ENCODE peak calls at places on chromosomes 1 and 21, in six cellular contexts. E, W, Z, K, X and I are unnamed samples.

GRCh38 chr1:209704584-209704983 is at the start of gene HSD11B1:
- DNase-seq in E (no peak), W (peak; percentile 88), Z (peak; percentile 95), K (no peak), X (no peak), I (peak; percentile 39)

GRCh38 chr1:214377886-214378285 is 96.9 kb downstream of the SMYD2 start:
- DNase-seq in E (no peak), W (no peak), Z (no peak), K (no peak), X (peak; percentile 42), I (no peak)

GRCh38 chr1:198794498-198794897 is 155.7 kb downstream of the PTPRC start:
- DNase-seq in E (no peak), W (no peak), Z (no peak), K (no peak), X (no peak), I (no peak)

GRCh38 chr1:85756864-85757263 is 48.6 kb upstream of the ZNHIT6 start:
- DNase-seq in E (no peak), W (no peak), Z (no peak), K (no peak), X (no peak), I (no peak)

GRCh38 chr1:151327903-151328674 is 873 bp upstream of the PI4KB start:
- DNase-seq in E (no peak), W (no peak), Z (no peak), K (no peak), X (no peak), I (no peak)

GRCh38 chr1:209387271-209387968 is 196.1 kb upstream of the CAMK1G start:
- DNase-seq in E (no peak), W (no peak), Z (no peak), K (no peak), X (peak; percentile 63), I (no peak)

GRCh38 chr1:36612121-36612520 is 129.4 kb upstream of the CSF3R start:
- DNase-seq in E (no peak), W (no peak), Z (no peak), K (no peak), X (no peak), I (no peak)

GRCh38 chr1:85484264-85484663 is 19.3 kb upstream of the DDAH1 start:
- DNase-seq in E (no peak), W (no peak), Z (no peak), K (no peak), X (no peak), I (no peak)

GRCh38 chr1:209157514-209158285 is 425.8 kb upstream of the CAMK1G start:
- DNase-seq in E (no peak), W (no peak), Z (no peak), K (no peak), X (no peak), I (no peak)

GRCh38 chr1:173406783-173407230 is 70.3 kb upstream of the PRDX6 start:
- DNase-seq in E (no peak), W (no peak), Z (no peak), K (no peak), X (no peak), I (no peak)

GRCh38 chr1:150567341-150567716 is 12.1 kb downstream of the MCL1 start:
- DNase-seq in E (no peak), W (no peak), Z (peak; percentile 37), K (no peak), X (no peak), I (no peak)

GRCh38 chr1:8212443-8212920 is 105.4 kb upstream of the SLC45A1 start:
- DNase-seq in E (no peak), W (no peak), Z (no peak), K (no peak), X (no peak), I (no peak)

GRCh38 chr1:194013561-194013960 is 827.1 kb upstream of the B3GALT2 start:
- DNase-seq in E (no peak), W (no peak), Z (no peak), K (no peak), X (no peak), I (no peak)

GRCh38 chr21:39840373-39841097 is 26.7 kb upstream of the PCP4 start:
- DNase-seq in E (no peak), W (no peak), Z (no peak), K (no peak), X (no peak), I (no peak)

GRCh38 chr1:42179275-42179674 is 14.7 kb upstream of the GUCA2A start:
- DNase-seq in E (no peak), W (no peak), Z (no peak), K (no peak), X (no peak), I (no peak)

GRCh38 chr1:179048339-179049124 is 22.8 kb downstream of the FAM20B start:
- DNase-seq in E (no peak), W (no peak), Z (no peak), K (no peak), X (no peak), I (no peak)

GRCh38 chr1:43933386-43934278 is at the start of gene ARTN:
- DNase-seq in E (no peak), W (no peak), Z (no peak), K (no peak), X (no peak), I (no peak)

GRCh38 chr1:160112370-160112769 is 3.2 kb upstream of the ATP1A2 start:
- DNase-seq in E (no peak), W (no peak), Z (peak; percentile 61), K (no peak), X (no peak), I (no peak)

GRCh38 chr1:154987326-154987725 is 4.2 kb downstream of the FLAD1 start:
- DNase-seq in E (no peak), W (no peak), Z (no peak), K (no peak), X (peak; percentile 90), I (no peak)

GRCh38 chr1:200892546-200892945 is 2.2 kb upstream of the INAVA start:
- DNase-seq in E (no peak), W (no peak), Z (no peak), K (no peak), X (no peak), I (no peak)

GRCh38 chr1:205967555-205968335 is 24.5 kb upstream of the SLC26A9 start:
- DNase-seq in E (no peak), W (no peak), Z (no peak), K (no peak), X (no peak), I (no peak)

GRCh38 chr21:43575466-43575841 is 83.8 kb downstream of the HSF2BP start:
- DNase-seq in E (no peak), W (no peak), Z (no peak), K (no peak), X (no peak), I (no peak)

GRCh38 chr1:33715195-33715811 is 148.6 kb upstream of the HMGB4 start:
- DNase-seq in E (no peak), W (no peak), Z (no peak), K (no peak), X (peak; percentile 27), I (no peak)

GRCh38 chr1:115166531-115167091 is 77.3 kb upstream of the TSPAN2 start:
- DNase-seq in E (no peak), W (no peak), Z (no peak), K (no peak), X (no peak), I (no peak)

GRCh38 chr1:154895779-154896178 is 25.7 kb upstream of the KCNN3 start:
- DNase-seq in E (no peak), W (no peak), Z (no peak), K (no peak), X (no peak), I (no peak)

GRCh38 chr1:235295902-235296350 is 32.1 kb downstream of the ARID4B start:
- DNase-seq in E (peak; percentile 15), W (no peak), Z (no peak), K (no peak), X (peak; percentile 71), I (no peak)

GRCh38 chr21:37548521-37548981 is 182.0 kb downstream of the DYRK1A start:
- DNase-seq in E (no peak), W (no peak), Z (no peak), K (no peak), X (no peak), I (no peak)

GRCh38 chr1:66283583-66284041 is 250.3 kb upstream of the SGIP1 start:
- DNase-seq in E (no peak), W (no peak), Z (no peak), K (no peak), X (no peak), I (no peak)

GRCh38 chr1:150065184-150065871 is 2.2 kb upstream of the VPS45 start:
- DNase-seq in E (peak; percentile 13), W (no peak), Z (no peak), K (no peak), X (no peak), I (no peak)

GRCh38 chr1:90802622-90803021 is 85.5 kb upstream of the BARHL2 start:
- DNase-seq in E (no peak), W (no peak), Z (no peak), K (no peak), X (no peak), I (no peak)
- H3K27ac ChIP-seq in E (no peak overlapping the region), W (no peak overlapping the region), Z (no peak overlapping the region), K (no peak overlapping the region), X (no peak overlapping the region), I (no peak overlapping the region)

DNA sequence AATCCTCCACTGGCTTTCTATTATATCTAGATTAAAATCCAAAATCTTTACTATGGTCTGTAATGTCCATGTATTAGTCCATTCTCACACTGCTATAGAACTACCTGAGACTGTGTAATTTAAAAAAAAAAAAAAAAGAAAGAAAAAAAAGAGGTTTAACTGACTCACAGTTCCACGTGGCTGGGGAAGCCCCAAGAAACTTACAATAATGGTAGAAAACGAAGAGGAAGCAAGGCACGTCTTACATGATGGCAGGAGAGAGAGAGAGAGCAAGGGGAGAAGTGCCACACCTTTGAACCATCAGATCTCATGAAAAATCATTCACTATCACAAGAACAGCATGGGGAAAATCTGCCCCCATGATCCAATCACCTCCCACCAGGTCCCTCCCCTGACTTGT is 92.6 kb downstream of the EIF4G3 start:
- DNase-seq in E (no peak), W (no peak), Z (no peak), K (no peak), X (no peak), I (no peak)
- H3K27ac ChIP-seq in E (no peak overlapping the region), W (no peak overlapping the region), Z (no peak overlapping the region), K (no peak overlapping the region), X (no peak overlapping the region), I (no peak overlapping the region)

DNA sequence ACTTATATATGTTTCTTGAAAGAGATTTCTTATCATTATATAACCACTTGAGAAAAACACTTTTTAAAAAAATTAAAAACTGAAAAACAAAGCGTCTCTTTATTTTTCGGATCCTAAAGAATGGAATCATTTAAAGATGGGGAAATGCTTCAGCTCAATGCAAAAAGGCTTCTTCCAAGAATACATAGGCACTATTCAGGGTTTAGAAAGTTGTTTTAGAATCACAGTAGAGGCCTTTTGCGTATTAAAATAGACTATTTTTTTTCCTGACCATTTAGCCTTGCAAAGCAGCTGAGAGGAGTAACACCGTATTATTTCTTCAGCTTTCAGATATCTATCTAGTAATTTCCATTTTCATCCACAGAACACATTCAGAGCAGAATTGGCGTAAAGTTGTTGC is 34.4 kb downstream of the PRRX1 start:
- DNase-seq in E (no peak), W (no peak), Z (no peak), K (no peak), X (no peak), I (no peak)
- H3K27ac ChIP-seq in E (no peak overlapping the region), W (peak overlapping the region; percentile 47), Z (peak overlapping the region; percentile 49), K (no peak overlapping the region), X (no peak overlapping the region), I (peak overlapping the region; percentile 67)

DNA sequence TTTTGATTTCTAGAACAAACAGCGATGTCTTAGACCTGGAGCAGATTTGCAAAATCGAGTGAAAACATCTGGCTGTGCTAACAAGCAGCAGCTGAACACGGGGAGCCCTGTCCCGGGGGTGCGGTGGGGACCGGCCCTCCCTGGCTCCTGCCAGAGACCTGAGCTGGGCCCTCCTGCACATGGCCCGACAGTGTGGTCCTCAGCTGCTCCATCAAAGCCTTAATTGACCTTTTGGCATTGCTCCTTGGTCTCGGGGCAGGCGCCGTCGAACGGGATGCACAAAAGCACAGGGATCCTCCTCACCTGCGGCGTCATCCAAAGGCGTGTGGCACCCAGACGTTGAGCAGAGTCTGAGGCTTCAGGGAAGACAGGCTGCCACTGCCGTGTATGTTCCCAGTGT is 73.2 kb downstream of the PRDM16 start:
- DNase-seq in E (no peak), W (no peak), Z (no peak), K (no peak), X (no peak), I (no peak)
- H3K27ac ChIP-seq in E (no peak overlapping the region), W (no peak overlapping the region), Z (no peak overlapping the region), K (no peak overlapping the region), X (no peak overlapping the region), I (no peak overlapping the region)